ENCODE peak calls at places on chromosomes 1 and 21, in four cellular contexts. One of them, this sample, is unnamed.

GRCh38 chr1:82386365-82387069 is 585.8 kb downstream of the ADGRL2 start:
- DNase-seq in K562: no peak
- DNase-seq in GM12878: no peak
- DNase-seq in SK-N-SH: no peak
- DNase-seq in this sample: no peak

GRCh38 chr1:82517586-82517985 is 716.9 kb downstream of the ADGRL2 start:
- DNase-seq in K562: no peak
- DNase-seq in GM12878: no peak
- DNase-seq in SK-N-SH: no peak
- DNase-seq in this sample: peak

GRCh38 chr1:43253173-43253572 is 16.6 kb upstream of the TMEM125 start:
- DNase-seq in SK-N-SH: no peak
- DNase-seq in K562: no peak
- DNase-seq in GM12878: no peak
- DNase-seq in this sample: no peak

GRCh38 chr1:25549273-25550154 is 6.1 kb downstream of the LDLRAP1 start:
- DNase-seq in GM12878: peak
- DNase-seq in K562: peak
- DNase-seq in SK-N-SH: no peak
- DNase-seq in this sample: no peak

GRCh38 chr1:44049839-44050238 is 18.6 kb upstream of the SLC6A9 start:
- DNase-seq in GM12878: no peak
- DNase-seq in K562: no peak
- DNase-seq in SK-N-SH: no peak
- DNase-seq in this sample: no peak

GRCh38 chr1:145889722-145890121 is 4.1 kb upstream of the ANKRD35 start:
- DNase-seq in K562: no peak
- DNase-seq in GM12878: no peak
- DNase-seq in SK-N-SH: no peak
- DNase-seq in this sample: no peak

GRCh38 chr1:79633456-79633855 is 626.9 kb upstream of the ADGRL4 start:
- DNase-seq in GM12878: no peak
- DNase-seq in SK-N-SH: no peak
- DNase-seq in K562: no peak
- DNase-seq in this sample: no peak

GRCh38 chr1:65001238-65001792 is 35.0 kb upstream of the JAK1 start:
- DNase-seq in GM12878: no peak
- DNase-seq in SK-N-SH: no peak
- DNase-seq in K562: peak
- DNase-seq in this sample: peak

GRCh38 chr1:34747638-34747941 is 7.3 kb upstream of the GJB5 start:
- DNase-seq in SK-N-SH: no peak
- DNase-seq in GM12878: no peak
- DNase-seq in K562: no peak
- DNase-seq in this sample: no peak

GRCh38 chr1:232385221-232385620 is 244.7 kb downstream of the SIPA1L2 start:
- DNase-seq in K562: no peak
- DNase-seq in GM12878: no peak
- DNase-seq in SK-N-SH: no peak
- DNase-seq in this sample: no peak

GRCh38 chr1:198155253-198155652 is 1.5 kb upstream of the NEK7 start:
- DNase-seq in GM12878: no peak
- DNase-seq in K562: no peak
- DNase-seq in SK-N-SH: no peak
- DNase-seq in this sample: no peak

GRCh38 chr21:31634993-31635392 is 24.5 kb upstream of the SOD1 start:
- DNase-seq in GM12878: no peak
- DNase-seq in K562: no peak
- DNase-seq in SK-N-SH: no peak
- DNase-seq in this sample: no peak

GRCh38 chr1:156356875-156357534 is 12.0 kb upstream of the RHBG start:
- DNase-seq in K562: peak
- DNase-seq in SK-N-SH: no peak
- DNase-seq in GM12878: no peak
- DNase-seq in this sample: peak

GRCh38 chr1:96234299-96234698 is 487.3 kb upstream of the PTBP2 start:
- DNase-seq in GM12878: no peak
- DNase-seq in K562: no peak
- DNase-seq in SK-N-SH: no peak
- DNase-seq in this sample: no peak

GRCh38 chr1:100597784-100598183 is 59.8 kb downstream of the GPR88 start:
- DNase-seq in SK-N-SH: no peak
- DNase-seq in GM12878: no peak
- DNase-seq in K562: no peak
- DNase-seq in this sample: no peak

GRCh38 chr1:176605151-176605550 is 142.2 kb downstream of the PAPPA2 start:
- DNase-seq in SK-N-SH: no peak
- DNase-seq in K562: no peak
- DNase-seq in GM12878: no peak
- DNase-seq in this sample: no peak

GRCh38 chr1:109630881-109631512 is 11.4 kb downstream of the AMPD2 start:
- DNase-seq in GM12878: no peak
- DNase-seq in K562: no peak
- DNase-seq in SK-N-SH: peak
- DNase-seq in this sample: no peak

GRCh38 chr1:54571326-54571725 is 23.3 kb downstream of the ACOT11 start:
- DNase-seq in K562: no peak
- DNase-seq in SK-N-SH: no peak
- DNase-seq in GM12878: no peak
- DNase-seq in this sample: no peak

GRCh38 chr1:162535501-162535900 is 26.0 kb upstream of the UAP1 start:
- DNase-seq in K562: no peak
- DNase-seq in GM12878: no peak
- DNase-seq in SK-N-SH: no peak
- DNase-seq in this sample: no peak

GRCh38 chr1:181251001-181251712 is 162.7 kb downstream of the IER5 start:
- DNase-seq in SK-N-SH: no peak
- DNase-seq in GM12878: no peak
- DNase-seq in K562: no peak
- DNase-seq in this sample: no peak

GRCh38 chr1:198811436-198811835 is 172.6 kb downstream of the PTPRC start:
- DNase-seq in K562: no peak
- DNase-seq in SK-N-SH: no peak
- DNase-seq in GM12878: no peak
- DNase-seq in this sample: no peak

GRCh38 chr1:57422271-57423134 is 1.4 kb downstream of the DAB1 start:
- DNase-seq in K562: no peak
- DNase-seq in SK-N-SH: peak
- DNase-seq in GM12878: no peak
- DNase-seq in this sample: peak

GRCh38 chr1:28815533-28815932 is 3.6 kb downstream of the OPRD1 start:
- DNase-seq in SK-N-SH: peak
- DNase-seq in K562: no peak
- DNase-seq in GM12878: no peak
- DNase-seq in this sample: no peak

GRCh38 chr1:37306461-37306860 is 167.9 kb upstream of the ZC3H12A start:
- DNase-seq in K562: no peak
- DNase-seq in GM12878: no peak
- DNase-seq in SK-N-SH: no peak
- DNase-seq in this sample: no peak

GRCh38 chr1:161219078-161219892 is 4.1 kb downstream of the APOA2 start:
- DNase-seq in SK-N-SH: no peak
- DNase-seq in GM12878: no peak
- DNase-seq in K562: no peak
- DNase-seq in this sample: no peak

GRCh38 chr1:161216945-161217712 is 2.0 kb downstream of the FCER1G start:
- DNase-seq in GM12878: peak
- DNase-seq in K562: no peak
- DNase-seq in SK-N-SH: no peak
- DNase-seq in this sample: no peak

GRCh38 chr1:161217831-161218230 is 2.7 kb downstream of the FCER1G start:
- DNase-seq in GM12878: no peak
- DNase-seq in SK-N-SH: no peak
- DNase-seq in K562: no peak
- DNase-seq in this sample: no peak

GRCh38 chr1:161220002-161220401 is 3.4 kb downstream of the APOA2 start:
- DNase-seq in K562: no peak
- DNase-seq in GM12878: no peak
- DNase-seq in SK-N-SH: no peak
- DNase-seq in this sample: no peak

DNA sequence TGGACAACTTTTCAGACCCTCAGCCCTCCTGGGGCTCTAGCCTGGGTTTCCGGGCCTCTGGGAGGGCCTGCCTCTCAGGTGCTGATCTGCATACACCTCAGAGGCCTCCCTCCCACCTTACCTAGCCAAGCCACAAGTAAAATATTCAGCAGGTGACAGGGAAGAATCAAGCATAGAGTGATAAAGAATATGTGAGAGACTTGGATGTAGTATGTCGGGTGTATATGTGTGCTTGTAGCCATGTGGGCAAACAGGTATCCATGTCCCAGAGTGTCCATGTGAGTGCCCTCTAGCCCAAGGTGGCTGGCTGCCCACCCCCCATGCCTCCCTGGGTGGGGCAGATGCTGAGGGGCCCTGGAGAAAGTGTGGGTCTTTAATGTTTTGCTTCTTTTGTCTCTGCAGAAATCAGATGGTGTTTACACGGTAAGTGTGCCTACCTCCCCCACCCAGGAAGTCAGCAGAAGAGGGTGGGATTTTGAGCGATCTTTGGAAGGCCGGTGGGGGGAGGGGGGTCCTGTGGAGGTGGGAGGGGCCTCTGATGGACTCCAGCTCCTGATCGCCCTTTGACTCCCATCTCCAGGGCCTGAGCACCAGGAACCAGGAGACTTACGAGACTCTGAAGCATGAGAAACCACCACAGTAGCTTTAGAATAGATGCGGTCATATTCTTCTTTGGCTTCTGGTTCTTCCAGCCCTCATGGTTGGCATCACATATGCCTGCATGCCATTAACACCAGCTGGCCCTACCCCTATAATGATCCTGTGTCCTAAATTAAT is 3.4 kb downstream of the FCER1G start:
- DNase-seq in K562: no peak
- DNase-seq in SK-N-SH: no peak
- DNase-seq in GM12878: no peak
- DNase-seq in this sample: no peak
- TF ChIP-seq USF1 in K562: no peak
- TF ChIP-seq USF1 in SK-N-SH: no peak
- TF ChIP-seq USF1 in GM12878: no peak
- TF ChIP-seq USF1 in this sample: no peak

GRCh38 chr1:46996659-46997281 is 26.7 kb upstream of the CYP4X1 start:
- DNase-seq in SK-N-SH: no peak
- DNase-seq in GM12878: no peak
- DNase-seq in K562: no peak
- DNase-seq in this sample: no peak
- TF ChIP-seq USF1 in SK-N-SH: no peak
- TF ChIP-seq USF1 in GM12878: no peak
- TF ChIP-seq USF1 in K562: no peak
- TF ChIP-seq USF1 in this sample: no peak

GRCh38 chr1:20409971-20410370 is 76.0 kb downstream of the CAMK2N1 start:
- DNase-seq in GM12878: no peak
- DNase-seq in K562: no peak
- DNase-seq in SK-N-SH: no peak
- DNase-seq in this sample: no peak

GRCh38 chr1:20410555-20410954 is 75.5 kb downstream of the CAMK2N1 start:
- DNase-seq in SK-N-SH: peak
- DNase-seq in K562: no peak
- DNase-seq in GM12878: no peak
- DNase-seq in this sample: no peak

GRCh38 chr1:20413136-20413790 is 72.7 kb downstream of the CAMK2N1 start:
- DNase-seq in SK-N-SH: no peak
- DNase-seq in GM12878: no peak
- DNase-seq in K562: no peak
- DNase-seq in this sample: no peak

GRCh38 chr1:20409017-20409416 is 77.0 kb downstream of the CAMK2N1 start:
- DNase-seq in GM12878: no peak
- DNase-seq in K562: no peak
- DNase-seq in SK-N-SH: no peak
- DNase-seq in this sample: no peak

DNA sequence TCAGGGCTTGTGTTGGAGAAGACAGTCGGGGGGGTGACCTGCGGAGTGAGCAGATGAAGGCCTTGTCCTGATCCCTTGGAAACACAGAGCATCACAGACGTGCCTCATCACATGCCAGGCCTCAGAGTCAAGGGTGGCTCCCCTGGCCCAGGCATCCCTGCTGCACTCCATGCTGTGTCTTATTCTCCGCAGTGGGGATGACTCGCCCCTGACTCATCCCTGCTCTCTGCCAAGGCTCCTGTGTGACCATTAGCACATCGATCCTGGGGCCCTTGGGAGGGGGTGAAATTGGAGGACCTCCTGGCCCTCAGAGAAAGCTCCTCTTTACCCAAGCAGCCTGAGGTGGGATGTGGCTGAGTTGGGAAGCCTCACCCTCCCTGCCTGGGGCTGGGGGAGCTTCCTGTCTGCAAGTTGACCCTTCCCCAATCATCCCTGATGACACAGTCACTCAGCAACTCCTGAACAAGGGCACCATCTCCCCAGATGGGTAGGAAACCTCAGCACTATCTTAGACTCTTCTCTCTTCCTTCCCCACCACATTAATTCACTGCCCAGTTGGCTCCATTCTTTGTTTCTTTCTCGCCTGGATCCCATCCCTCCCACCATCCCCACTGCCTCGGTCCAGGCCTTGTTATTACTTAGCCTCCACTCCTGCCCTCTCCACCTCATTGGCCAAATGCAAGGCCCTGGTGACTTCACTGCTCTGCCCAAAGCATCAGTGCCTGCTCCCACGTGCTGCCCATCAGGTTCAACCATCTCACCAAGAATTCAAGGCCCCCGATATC is 74.6 kb downstream of the CAMK2N1 start:
- DNase-seq in K562: no peak
- DNase-seq in GM12878: no peak
- DNase-seq in SK-N-SH: no peak
- DNase-seq in this sample: no peak
- TF ChIP-seq USF1 in K562: no peak
- TF ChIP-seq USF1 in GM12878: no peak
- TF ChIP-seq USF1 in SK-N-SH: peak
- TF ChIP-seq USF1 in this sample: no peak

DNA sequence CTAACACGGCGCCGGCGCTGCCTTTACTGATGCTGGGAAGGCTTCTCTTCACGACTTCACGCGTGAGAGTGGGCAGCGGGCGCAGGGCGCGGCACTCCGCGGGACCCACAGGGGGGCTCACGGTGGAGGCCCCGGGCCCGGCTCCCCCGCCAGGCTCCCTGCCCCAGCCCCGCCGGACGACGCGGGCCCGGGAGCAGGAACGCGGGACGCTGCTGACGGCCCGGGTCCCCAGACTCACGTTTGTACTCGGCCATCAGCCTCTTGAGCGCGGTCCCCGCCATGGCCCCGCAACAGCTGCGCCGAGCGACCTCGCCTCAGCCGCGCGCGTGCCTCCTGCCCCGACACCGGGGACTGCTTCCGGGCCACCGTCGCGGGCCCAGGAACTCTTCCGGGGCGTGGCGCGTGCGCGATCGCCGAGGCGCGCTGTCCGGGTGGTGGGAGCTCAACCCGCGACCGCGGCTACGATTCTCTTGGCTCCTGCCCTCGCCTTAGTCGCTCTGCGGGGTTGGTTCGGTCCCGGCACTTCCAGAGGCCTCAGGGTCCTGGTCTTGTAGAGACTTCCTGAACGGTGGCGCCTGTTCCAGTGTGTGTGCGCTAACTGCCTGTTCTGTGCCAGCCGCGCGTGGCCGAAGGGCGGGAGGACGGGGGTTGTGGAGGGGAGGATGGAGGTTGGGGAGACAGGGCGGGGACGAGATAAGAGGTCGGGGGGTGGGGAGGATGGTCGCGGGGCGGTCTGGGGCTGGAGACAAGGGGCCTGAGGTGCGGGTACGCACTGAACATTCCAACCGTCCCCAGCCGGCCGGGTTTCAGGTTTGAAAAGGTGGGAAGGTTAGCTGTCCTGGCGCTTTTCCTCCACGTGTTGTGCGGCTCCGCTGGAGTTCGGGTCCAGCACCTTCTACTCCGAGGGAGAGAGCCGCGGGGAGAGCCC is at the start of gene UBE2G2:
- DNase-seq in GM12878: no peak
- DNase-seq in K562: peak
- DNase-seq in SK-N-SH: peak
- DNase-seq in this sample: peak
- TF ChIP-seq USF1 in GM12878: no peak
- TF ChIP-seq USF1 in K562: peak
- TF ChIP-seq USF1 in SK-N-SH: no peak
- TF ChIP-seq USF1 in this sample: peak

This sample was measured in WTC11.